ENCODE peak calls at places on chromosomes 3 and 15, in nine cellular contexts. One of them, this sample, is unnamed. For H3K36me3, the result is how much of the 10 kb centered on the place peaks cover.

GRCh38 chr15:70974004-70974832 is 81.6 kb downstream of the LRRC49 start:
- DNase-seq in uterus: no peak
- DNase-seq in spleen: no peak
- DNase-seq in pancreas: no peak
- DNase-seq in gastrocnemius medialis: no peak
- DNase-seq in lung: no peak
- DNase-seq in bronchial epithelial cell: peak
- DNase-seq in body of pancreas: no peak
- DNase-seq in keratinocyte: no peak
- DNase-seq in this sample: no peak

GRCh38 chr3:171239757-171240503 is 213.4 kb upstream of the SLC2A2 start:
- DNase-seq in uterus: no peak
- DNase-seq in spleen: no peak
- DNase-seq in pancreas: no peak
- DNase-seq in gastrocnemius medialis: no peak
- DNase-seq in lung: no peak
- DNase-seq in bronchial epithelial cell: no peak
- DNase-seq in body of pancreas: no peak
- DNase-seq in keratinocyte: no peak
- DNase-seq in this sample: no peak

GRCh38 chr15:70569139-70569717 is 194.1 kb downstream of the UACA start:
- DNase-seq in uterus: peak
- DNase-seq in spleen: no peak
- DNase-seq in pancreas: no peak
- DNase-seq in gastrocnemius medialis: no peak
- DNase-seq in lung: no peak
- DNase-seq in bronchial epithelial cell: peak
- DNase-seq in body of pancreas: peak
- DNase-seq in keratinocyte: no peak
- DNase-seq in this sample: no peak

GRCh38 chr3:139285691-139286090 is 58.1 kb upstream of the MRPS22 start:
- DNase-seq in uterus: no peak
- DNase-seq in spleen: no peak
- DNase-seq in pancreas: no peak
- DNase-seq in gastrocnemius medialis: no peak
- DNase-seq in lung: no peak
- DNase-seq in bronchial epithelial cell: no peak
- DNase-seq in body of pancreas: no peak
- DNase-seq in keratinocyte: no peak
- DNase-seq in this sample: no peak

GRCh38 chr15:59885832-59886231 is 118.3 kb upstream of the FOXB1 start:
- DNase-seq in uterus: no peak
- DNase-seq in spleen: no peak
- DNase-seq in pancreas: no peak
- DNase-seq in gastrocnemius medialis: no peak
- DNase-seq in lung: no peak
- DNase-seq in bronchial epithelial cell: peak
- DNase-seq in body of pancreas: no peak
- DNase-seq in keratinocyte: peak
- DNase-seq in this sample: no peak

GRCh38 chr15:23416349-23417276 is 30.4 kb downstream of the GOLGA6L2 start:
- DNase-seq in uterus: no peak
- DNase-seq in spleen: peak
- DNase-seq in pancreas: no peak
- DNase-seq in gastrocnemius medialis: no peak
- DNase-seq in lung: no peak
- DNase-seq in bronchial epithelial cell: no peak
- DNase-seq in body of pancreas: no peak
- DNase-seq in keratinocyte: no peak
- DNase-seq in this sample: no peak

GRCh38 chr15:75174736-75175135 is 26.9 kb upstream of the C15orf39 start:
- DNase-seq in uterus: no peak
- DNase-seq in spleen: no peak
- DNase-seq in pancreas: no peak
- DNase-seq in gastrocnemius medialis: no peak
- DNase-seq in lung: no peak
- DNase-seq in bronchial epithelial cell: no peak
- DNase-seq in body of pancreas: no peak
- DNase-seq in keratinocyte: no peak
- DNase-seq in this sample: no peak

GRCh38 chr3:69675773-69676660 is 63.2 kb upstream of the MITF start:
- DNase-seq in uterus: no peak
- DNase-seq in spleen: no peak
- DNase-seq in pancreas: no peak
- DNase-seq in gastrocnemius medialis: no peak
- DNase-seq in lung: no peak
- DNase-seq in bronchial epithelial cell: no peak
- DNase-seq in body of pancreas: no peak
- DNase-seq in keratinocyte: no peak
- DNase-seq in this sample: no peak

GRCh38 chr3:50268703-50269451 is at the start of gene SEMA3B:
- DNase-seq in uterus: peak
- DNase-seq in spleen: no peak
- DNase-seq in pancreas: peak
- DNase-seq in gastrocnemius medialis: no peak
- DNase-seq in lung: peak
- DNase-seq in bronchial epithelial cell: peak
- DNase-seq in body of pancreas: peak
- DNase-seq in keratinocyte: no peak
- DNase-seq in this sample: peak

GRCh38 chr3:50269977-50270413 is 1.0 kb downstream of the SEMA3B start:
- DNase-seq in uterus: no peak
- DNase-seq in spleen: no peak
- DNase-seq in pancreas: no peak
- DNase-seq in gastrocnemius medialis: no peak
- DNase-seq in lung: no peak
- DNase-seq in bronchial epithelial cell: peak
- DNase-seq in body of pancreas: no peak
- DNase-seq in keratinocyte: no peak
- DNase-seq in this sample: no peak

GRCh38 chr3:50268276-50268675 is 671 bp upstream of the SEMA3B start:
- DNase-seq in uterus: no peak
- DNase-seq in spleen: no peak
- DNase-seq in pancreas: no peak
- DNase-seq in gastrocnemius medialis: no peak
- DNase-seq in lung: no peak
- DNase-seq in bronchial epithelial cell: no peak
- DNase-seq in body of pancreas: no peak
- DNase-seq in keratinocyte: no peak
- DNase-seq in this sample: no peak

GRCh38 chr3:50270422-50270831 is 1.5 kb downstream of the SEMA3B start:
- DNase-seq in uterus: no peak
- DNase-seq in spleen: no peak
- DNase-seq in pancreas: no peak
- DNase-seq in gastrocnemius medialis: no peak
- DNase-seq in lung: no peak
- DNase-seq in bronchial epithelial cell: no peak
- DNase-seq in body of pancreas: no peak
- DNase-seq in keratinocyte: no peak
- DNase-seq in this sample: no peak

DNA sequence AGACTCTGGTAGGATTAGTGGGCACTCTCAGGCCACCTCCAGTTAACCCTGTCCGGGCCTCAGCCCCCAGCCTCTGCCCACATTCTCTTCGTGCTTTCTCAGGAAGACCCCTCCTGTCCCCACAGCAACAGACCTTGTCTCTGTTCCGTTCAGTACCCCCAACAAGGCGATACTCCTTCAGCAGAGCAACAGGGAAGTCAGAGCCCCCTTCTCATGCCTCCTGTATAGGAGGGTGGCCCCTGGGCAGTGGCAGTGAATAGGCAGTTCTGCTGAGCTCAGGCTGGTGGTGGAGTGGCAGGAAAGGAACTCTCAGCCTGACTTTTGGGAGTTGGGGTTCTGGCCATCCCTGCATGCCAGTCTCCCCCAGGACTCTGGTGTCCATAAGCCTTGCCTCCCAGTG is 513 bp downstream of the SEMA3B start:
- DNase-seq in uterus: no peak
- DNase-seq in spleen: no peak
- DNase-seq in pancreas: no peak
- DNase-seq in gastrocnemius medialis: no peak
- DNase-seq in lung: no peak
- DNase-seq in bronchial epithelial cell: no peak
- DNase-seq in body of pancreas: no peak
- DNase-seq in keratinocyte: no peak
- DNase-seq in this sample: no peak
- H3K4me3 ChIP-seq in uterus: peak
- H3K4me3 ChIP-seq in spleen: no peak
- H3K4me3 ChIP-seq in pancreas: peak
- H3K4me3 ChIP-seq in gastrocnemius medialis: no peak
- H3K4me3 ChIP-seq in lung: no peak
- H3K4me3 ChIP-seq in bronchial epithelial cell: no peak
- H3K4me3 ChIP-seq in body of pancreas: peak
- H3K4me3 ChIP-seq in keratinocyte: no peak
- H3K4me3 ChIP-seq in this sample: peak

GRCh38 chr3:123031051-123031450 is 3.5 kb upstream of the SEMA5B start:
- DNase-seq in uterus: no peak
- DNase-seq in spleen: no peak
- DNase-seq in pancreas: no peak
- DNase-seq in gastrocnemius medialis: no peak
- DNase-seq in lung: no peak
- DNase-seq in bronchial epithelial cell: no peak
- DNase-seq in body of pancreas: no peak
- DNase-seq in keratinocyte: no peak
- DNase-seq in this sample: no peak

GRCh38 chr3:123026551-123027291 is 842 bp downstream of the SEMA5B start:
- DNase-seq in uterus: peak
- DNase-seq in spleen: peak
- DNase-seq in pancreas: peak
- DNase-seq in gastrocnemius medialis: no peak
- DNase-seq in lung: no peak
- DNase-seq in bronchial epithelial cell: no peak
- DNase-seq in body of pancreas: peak
- DNase-seq in keratinocyte: no peak
- DNase-seq in this sample: no peak

GRCh38 chr3:123025642-123026521 is 1.7 kb downstream of the SEMA5B start:
- DNase-seq in uterus: no peak
- DNase-seq in spleen: no peak
- DNase-seq in pancreas: peak
- DNase-seq in gastrocnemius medialis: no peak
- DNase-seq in lung: no peak
- DNase-seq in bronchial epithelial cell: no peak
- DNase-seq in body of pancreas: peak
- DNase-seq in keratinocyte: no peak
- DNase-seq in this sample: no peak

GRCh38 chr3:123027292-123028232 is at the start of gene SEMA5B:
- DNase-seq in uterus: peak
- DNase-seq in spleen: peak
- DNase-seq in pancreas: peak
- DNase-seq in gastrocnemius medialis: no peak
- DNase-seq in lung: no peak
- DNase-seq in bronchial epithelial cell: no peak
- DNase-seq in body of pancreas: peak
- DNase-seq in keratinocyte: no peak
- DNase-seq in this sample: no peak

GRCh38 chr3:123028233-123028828 is 768 bp upstream of the SEMA5B start:
- DNase-seq in uterus: peak
- DNase-seq in spleen: no peak
- DNase-seq in pancreas: no peak
- DNase-seq in gastrocnemius medialis: no peak
- DNase-seq in lung: no peak
- DNase-seq in bronchial epithelial cell: peak
- DNase-seq in body of pancreas: no peak
- DNase-seq in keratinocyte: peak
- DNase-seq in this sample: no peak
- TF ChIP-seq CTCF in uterus: peak
- TF ChIP-seq CTCF in spleen: peak
- TF ChIP-seq CTCF in pancreas: no peak
- TF ChIP-seq CTCF in gastrocnemius medialis: peak
- TF ChIP-seq CTCF in lung: peak
- TF ChIP-seq CTCF in bronchial epithelial cell: peak
- TF ChIP-seq CTCF in body of pancreas: peak
- TF ChIP-seq CTCF in keratinocyte: peak
- TF ChIP-seq CTCF in this sample: peak

DNA sequence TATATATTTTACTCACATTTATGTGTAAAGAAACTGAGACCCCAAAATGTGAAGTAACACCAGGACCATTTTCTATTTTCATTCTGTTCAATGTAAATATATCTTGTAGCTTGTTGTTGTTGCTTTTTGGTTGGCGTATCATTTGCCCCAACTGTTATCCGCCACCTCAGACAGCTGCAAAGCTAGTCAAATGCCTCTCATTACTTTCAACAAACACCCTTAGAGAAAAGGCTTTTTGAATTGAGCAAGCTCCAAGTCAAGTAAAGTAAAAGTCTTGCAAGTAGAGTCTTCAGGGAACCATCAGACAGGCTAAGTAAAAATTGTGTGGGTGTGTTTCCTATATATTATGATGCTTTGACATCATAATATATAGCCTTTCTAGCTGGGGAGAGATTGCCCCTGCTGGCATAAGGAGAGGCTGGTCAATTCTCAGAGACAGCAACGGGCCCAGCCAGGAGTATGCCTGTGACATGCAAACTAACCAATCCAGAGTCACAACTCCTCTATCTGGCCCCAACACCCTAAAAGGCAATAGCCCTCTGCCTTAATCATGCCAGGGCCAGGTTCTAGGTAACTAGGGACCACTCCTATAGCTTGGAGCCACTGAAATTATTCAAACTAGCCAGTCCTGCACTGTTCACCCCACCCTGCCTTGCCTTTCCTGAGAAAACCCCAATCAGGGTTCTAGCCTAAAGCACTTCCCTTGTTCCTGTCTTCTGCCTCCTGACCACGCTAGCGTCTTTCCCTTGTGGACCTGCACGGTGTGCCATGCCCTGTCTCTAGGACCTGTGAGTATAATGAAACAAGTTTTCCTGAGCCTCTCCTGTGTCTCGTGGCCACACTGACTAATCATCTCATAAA is 75.6 kb downstream of the RAD18 start:
- DNase-seq in uterus: no peak
- DNase-seq in spleen: no peak
- DNase-seq in pancreas: no peak
- DNase-seq in gastrocnemius medialis: no peak
- DNase-seq in lung: no peak
- DNase-seq in bronchial epithelial cell: no peak
- DNase-seq in body of pancreas: no peak
- DNase-seq in keratinocyte: no peak
- DNase-seq in this sample: no peak
- H3K36me3 ChIP-seq in uterus: under half
- H3K36me3 ChIP-seq in spleen: half or more
- H3K36me3 ChIP-seq in pancreas: under half
- H3K36me3 ChIP-seq in gastrocnemius medialis: under half
- H3K36me3 ChIP-seq in lung: under half
- H3K36me3 ChIP-seq in bronchial epithelial cell: under half
- H3K36me3 ChIP-seq in body of pancreas: under half
- H3K36me3 ChIP-seq in keratinocyte: under half
- H3K36me3 ChIP-seq in this sample: under half

GRCh38 chr3:196639517-196640500 is at the start of gene NRROS:
- DNase-seq in uterus: peak
- DNase-seq in spleen: peak
- DNase-seq in pancreas: peak
- DNase-seq in gastrocnemius medialis: peak
- DNase-seq in lung: peak
- DNase-seq in bronchial epithelial cell: peak
- DNase-seq in body of pancreas: peak
- DNase-seq in keratinocyte: no peak
- DNase-seq in this sample: no peak

GRCh38 chr3:196643761-196644160 is 4.3 kb downstream of the NRROS start:
- DNase-seq in uterus: no peak
- DNase-seq in spleen: no peak
- DNase-seq in pancreas: peak
- DNase-seq in gastrocnemius medialis: no peak
- DNase-seq in lung: no peak
- DNase-seq in bronchial epithelial cell: no peak
- DNase-seq in body of pancreas: no peak
- DNase-seq in keratinocyte: no peak
- DNase-seq in this sample: no peak

GRCh38 chr3:196640501-196640968 is 1.0 kb downstream of the NRROS start:
- DNase-seq in uterus: no peak
- DNase-seq in spleen: no peak
- DNase-seq in pancreas: peak
- DNase-seq in gastrocnemius medialis: no peak
- DNase-seq in lung: no peak
- DNase-seq in bronchial epithelial cell: no peak
- DNase-seq in body of pancreas: no peak
- DNase-seq in keratinocyte: no peak
- DNase-seq in this sample: no peak

GRCh38 chr3:196643201-196643749 is 3.8 kb downstream of the NRROS start:
- DNase-seq in uterus: no peak
- DNase-seq in spleen: peak
- DNase-seq in pancreas: peak
- DNase-seq in gastrocnemius medialis: peak
- DNase-seq in lung: no peak
- DNase-seq in bronchial epithelial cell: no peak
- DNase-seq in body of pancreas: no peak
- DNase-seq in keratinocyte: no peak
- DNase-seq in this sample: no peak

DNA sequence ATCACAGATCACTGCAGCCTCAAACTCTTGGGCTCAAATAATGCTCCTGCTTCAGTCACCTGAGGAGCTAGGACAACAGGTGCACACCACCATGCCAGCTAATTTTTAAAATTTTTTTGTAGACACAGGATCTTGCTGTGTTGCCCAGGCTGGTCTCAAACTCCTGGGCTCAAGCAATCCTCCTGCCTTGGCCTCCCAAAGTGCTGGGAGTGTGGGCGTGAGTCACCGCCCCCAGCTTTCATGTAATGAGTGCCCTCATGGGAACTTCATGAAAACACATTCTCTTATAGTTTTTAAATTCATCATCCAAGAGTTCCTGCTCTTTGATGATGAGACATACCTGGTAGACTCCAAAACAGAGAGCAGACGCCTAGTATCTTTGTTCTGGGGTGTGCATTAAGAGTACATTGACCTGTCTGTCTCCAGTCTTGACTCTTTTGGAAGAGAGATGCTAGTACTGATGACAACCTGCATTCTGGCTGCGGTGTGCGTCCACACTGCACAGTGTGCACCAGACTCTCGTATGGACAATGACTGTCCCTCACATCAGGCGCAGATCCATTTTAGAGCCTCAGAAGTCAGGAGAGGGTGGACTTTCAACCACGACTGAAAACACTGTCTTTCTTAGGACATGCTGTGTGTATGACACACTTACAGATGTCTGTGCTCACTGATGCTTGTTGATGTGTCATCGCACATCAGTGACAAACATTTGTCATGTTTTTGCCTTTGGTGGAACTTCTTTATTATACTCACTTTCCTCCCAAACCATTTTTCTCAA is 2.0 kb downstream of the NRROS start:
- DNase-seq in uterus: no peak
- DNase-seq in spleen: no peak
- DNase-seq in pancreas: peak
- DNase-seq in gastrocnemius medialis: no peak
- DNase-seq in lung: no peak
- DNase-seq in bronchial epithelial cell: no peak
- DNase-seq in body of pancreas: no peak
- DNase-seq in keratinocyte: no peak
- DNase-seq in this sample: no peak
- H3K4me3 ChIP-seq in uterus: no peak
- H3K4me3 ChIP-seq in spleen: peak
- H3K4me3 ChIP-seq in pancreas: no peak
- H3K4me3 ChIP-seq in gastrocnemius medialis: no peak
- H3K4me3 ChIP-seq in lung: no peak
- H3K4me3 ChIP-seq in bronchial epithelial cell: no peak
- H3K4me3 ChIP-seq in body of pancreas: no peak
- H3K4me3 ChIP-seq in keratinocyte: no peak
- H3K4me3 ChIP-seq in this sample: peak

This sample was measured in thoracic aorta.